ENCODE peak calls at places on chromosome 18, in four cellular contexts. One of them, this sample, is unnamed.

GRCh38 chr18:68418881-68419280 is 296.0 kb downstream of the TMX3 start:
- DNase-seq in spleen: no peak
- DNase-seq in GM06990: no peak
- DNase-seq in brain microvascular endothelial cell: peak
- DNase-seq in this sample: no peak

GRCh38 chr18:25898965-25899364 is 191.4 kb downstream of the SS18 start:
- DNase-seq in GM06990: no peak
- DNase-seq in brain microvascular endothelial cell: no peak
- DNase-seq in spleen: no peak
- DNase-seq in this sample: no peak

GRCh38 chr18:68436485-68436884 is 278.4 kb downstream of the TMX3 start:
- DNase-seq in spleen: no peak
- DNase-seq in GM06990: no peak
- DNase-seq in brain microvascular endothelial cell: peak
- DNase-seq in this sample: no peak

GRCh38 chr18:9109523-9109922 is 7.0 kb downstream of the NDUFV2 start:
- DNase-seq in spleen: no peak
- DNase-seq in GM06990: no peak
- DNase-seq in brain microvascular endothelial cell: no peak
- DNase-seq in this sample: no peak

GRCh38 chr18:50679656-50680055 is 119.8 kb downstream of the MAPK4 start:
- DNase-seq in GM06990: no peak
- DNase-seq in brain microvascular endothelial cell: no peak
- DNase-seq in spleen: peak
- DNase-seq in this sample: no peak

GRCh38 chr18:66792466-66792865 is 188.6 kb upstream of the CDH19 start:
- DNase-seq in brain microvascular endothelial cell: no peak
- DNase-seq in GM06990: no peak
- DNase-seq in spleen: no peak
- DNase-seq in this sample: peak

GRCh38 chr18:42112657-42113420 is 157.8 kb downstream of the PIK3C3 start:
- DNase-seq in spleen: no peak
- DNase-seq in GM06990: no peak
- DNase-seq in brain microvascular endothelial cell: no peak
- DNase-seq in this sample: no peak

GRCh38 chr18:37565985-37566478 is 434 bp upstream of the CELF4 start:
- DNase-seq in brain microvascular endothelial cell: peak
- DNase-seq in spleen: peak
- DNase-seq in GM06990: no peak
- DNase-seq in this sample: no peak

GRCh38 chr18:56124186-56124585 is 514.2 kb downstream of the TXNL1 start:
- DNase-seq in brain microvascular endothelial cell: peak
- DNase-seq in GM06990: no peak
- DNase-seq in spleen: no peak
- DNase-seq in this sample: no peak

GRCh38 chr18:54223568-54224241 is 764 bp downstream of the MBD2 start:
- DNase-seq in brain microvascular endothelial cell: peak
- DNase-seq in spleen: peak
- DNase-seq in GM06990: peak
- DNase-seq in this sample: peak

GRCh38 chr18:45167109-45167551 is 448.1 kb upstream of the SLC14A2 start:
- DNase-seq in GM06990: no peak
- DNase-seq in brain microvascular endothelial cell: peak
- DNase-seq in spleen: no peak
- DNase-seq in this sample: no peak

GRCh38 chr18:424869-425138 is 75.7 kb downstream of the COLEC12 start:
- DNase-seq in spleen: no peak
- DNase-seq in GM06990: no peak
- DNase-seq in brain microvascular endothelial cell: no peak
- DNase-seq in this sample: no peak

GRCh38 chr18:27860701-27861107 is 316.2 kb downstream of the CDH2 start:
- DNase-seq in spleen: no peak
- DNase-seq in GM06990: no peak
- DNase-seq in brain microvascular endothelial cell: peak
- DNase-seq in this sample: no peak

GRCh38 chr18:70333757-70334156 is 44.9 kb downstream of the SOCS6 start:
- DNase-seq in GM06990: no peak
- DNase-seq in brain microvascular endothelial cell: peak
- DNase-seq in spleen: no peak
- DNase-seq in this sample: peak

GRCh38 chr18:50559750-50560680 is at the start of gene MAPK4:
- DNase-seq in spleen: peak
- DNase-seq in GM06990: no peak
- DNase-seq in brain microvascular endothelial cell: no peak
- DNase-seq in this sample: no peak

GRCh38 chr18:77047803-77048419 is 84.7 kb downstream of the MBP start:
- DNase-seq in brain microvascular endothelial cell: no peak
- DNase-seq in GM06990: no peak
- DNase-seq in spleen: no peak
- DNase-seq in this sample: no peak

GRCh38 chr18:49447810-49448745 is 12.4 kb downstream of the DYM start:
- DNase-seq in GM06990: peak
- DNase-seq in brain microvascular endothelial cell: peak
- DNase-seq in spleen: no peak
- DNase-seq in this sample: no peak

GRCh38 chr18:76266226-76266991 is 228.6 kb downstream of the ZNF516 start:
- DNase-seq in GM06990: no peak
- DNase-seq in spleen: no peak
- DNase-seq in brain microvascular endothelial cell: no peak
- DNase-seq in this sample: no peak

GRCh38 chr18:72675394-72675793 is 131.3 kb upstream of the CBLN2 start:
- DNase-seq in spleen: no peak
- DNase-seq in GM06990: no peak
- DNase-seq in brain microvascular endothelial cell: no peak
- DNase-seq in this sample: no peak

GRCh38 chr18:76491436-76491800 is 3.6 kb downstream of the ZNF516 start:
- DNase-seq in spleen: peak
- DNase-seq in brain microvascular endothelial cell: peak
- DNase-seq in GM06990: peak
- DNase-seq in this sample: no peak

GRCh38 chr18:68549257-68549871 is 165.5 kb downstream of the TMX3 start:
- DNase-seq in spleen: no peak
- DNase-seq in brain microvascular endothelial cell: peak
- DNase-seq in GM06990: no peak
- DNase-seq in this sample: no peak

GRCh38 chr18:23058746-23059440 is 76.4 kb upstream of the CABLES1 start:
- DNase-seq in spleen: no peak
- DNase-seq in GM06990: no peak
- DNase-seq in brain microvascular endothelial cell: no peak
- DNase-seq in this sample: no peak

GRCh38 chr18:44232500-44232899 is 448.2 kb upstream of the SETBP1 start:
- DNase-seq in brain microvascular endothelial cell: no peak
- DNase-seq in GM06990: no peak
- DNase-seq in spleen: no peak
- DNase-seq in this sample: no peak

GRCh38 chr18:59623456-59624383 is 73.5 kb downstream of the CCBE1 start:
- DNase-seq in brain microvascular endothelial cell: peak
- DNase-seq in GM06990: no peak
- DNase-seq in spleen: no peak
- DNase-seq in this sample: no peak

GRCh38 chr18:48918156-48918555 is 32.6 kb downstream of the SMAD7 start:
- DNase-seq in spleen: no peak
- DNase-seq in GM06990: peak
- DNase-seq in brain microvascular endothelial cell: no peak
- DNase-seq in this sample: no peak

GRCh38 chr18:54254265-54254758 is 15.0 kb upstream of the POLI start:
- DNase-seq in spleen: no peak
- DNase-seq in GM06990: no peak
- DNase-seq in brain microvascular endothelial cell: peak
- DNase-seq in this sample: no peak

GRCh38 chr18:62245177-62245576 is 58.1 kb downstream of the RELCH start:
- DNase-seq in spleen: peak
- DNase-seq in GM06990: no peak
- DNase-seq in brain microvascular endothelial cell: no peak
- DNase-seq in this sample: no peak

GRCh38 chr18:46155652-46156051 is 51.5 kb downstream of the HAUS1 start:
- DNase-seq in brain microvascular endothelial cell: peak
- DNase-seq in GM06990: no peak
- DNase-seq in spleen: no peak
- DNase-seq in this sample: peak

GRCh38 chr18:46950064-46950656 is 32.8 kb downstream of the KATNAL2 start:
- DNase-seq in spleen: no peak
- DNase-seq in brain microvascular endothelial cell: peak
- DNase-seq in GM06990: no peak
- DNase-seq in this sample: no peak

GRCh38 chr18:8898990-8899389 is 193.6 kb downstream of the MTCL1 start:
- DNase-seq in brain microvascular endothelial cell: no peak
- DNase-seq in GM06990: no peak
- DNase-seq in spleen: no peak
- DNase-seq in this sample: no peak

GRCh38 chr18:23650963-23651927 is 11.5 kb downstream of the ANKRD29 start:
- DNase-seq in spleen: no peak
- DNase-seq in GM06990: no peak
- DNase-seq in brain microvascular endothelial cell: peak
- DNase-seq in this sample: peak

GRCh38 chr18:40926679-40927078 is 1028.4 kb upstream of the PIK3C3 start:
- DNase-seq in GM06990: no peak
- DNase-seq in spleen: no peak
- DNase-seq in brain microvascular endothelial cell: no peak
- DNase-seq in this sample: peak

GRCh38 chr18:9952633-9953416 is 39.0 kb downstream of the VAPA start:
- DNase-seq in GM06990: no peak
- DNase-seq in brain microvascular endothelial cell: peak
- DNase-seq in spleen: no peak
- DNase-seq in this sample: peak

GRCh38 chr18:13614701-13615288 is 111.6 kb downstream of the FAM210A start:
- DNase-seq in spleen: peak
- DNase-seq in GM06990: peak
- DNase-seq in brain microvascular endothelial cell: no peak
- DNase-seq in this sample: no peak

GRCh38 chr18:10329116-10329515 is 125.3 kb upstream of the APCDD1 start:
- DNase-seq in GM06990: no peak
- DNase-seq in brain microvascular endothelial cell: peak
- DNase-seq in spleen: no peak
- DNase-seq in this sample: peak

GRCh38 chr18:54004828-54005227 is 219.6 kb downstream of the MBD2 start:
- DNase-seq in spleen: no peak
- DNase-seq in GM06990: no peak
- DNase-seq in brain microvascular endothelial cell: no peak
- DNase-seq in this sample: no peak

GRCh38 chr18:65955747-65956146 is 204.9 kb downstream of the CDH7 start:
- DNase-seq in brain microvascular endothelial cell: no peak
- DNase-seq in spleen: no peak
- DNase-seq in GM06990: no peak
- DNase-seq in this sample: no peak

GRCh38 chr18:79588636-79589481 is 90.7 kb upstream of the CTDP1 start:
- DNase-seq in GM06990: no peak
- DNase-seq in brain microvascular endothelial cell: peak
- DNase-seq in spleen: peak
- DNase-seq in this sample: no peak
- TF ChIP-seq CTCF in GM06990: no peak
- TF ChIP-seq CTCF in brain microvascular endothelial cell: no peak
- TF ChIP-seq CTCF in spleen: no peak
- TF ChIP-seq CTCF in this sample: no peak

GRCh38 chr18:35040638-35040987 is 600 bp upstream of the MAPRE2 start:
- DNase-seq in brain microvascular endothelial cell: no peak
- DNase-seq in GM06990: no peak
- DNase-seq in spleen: no peak
- DNase-seq in this sample: no peak
- H3K4me3 ChIP-seq in brain microvascular endothelial cell: no peak
- H3K4me3 ChIP-seq in GM06990: peak
- H3K4me3 ChIP-seq in spleen: peak
- H3K4me3 ChIP-seq in this sample: peak

GRCh38 chr18:57970356-57971095 is 73.5 kb upstream of the NEDD4L start:
- DNase-seq in GM06990: no peak
- DNase-seq in spleen: no peak
- DNase-seq in brain microvascular endothelial cell: no peak
- DNase-seq in this sample: no peak
- TF ChIP-seq CTCF in GM06990: peak
- TF ChIP-seq CTCF in spleen: no peak
- TF ChIP-seq CTCF in brain microvascular endothelial cell: peak
- TF ChIP-seq CTCF in this sample: peak

DNA sequence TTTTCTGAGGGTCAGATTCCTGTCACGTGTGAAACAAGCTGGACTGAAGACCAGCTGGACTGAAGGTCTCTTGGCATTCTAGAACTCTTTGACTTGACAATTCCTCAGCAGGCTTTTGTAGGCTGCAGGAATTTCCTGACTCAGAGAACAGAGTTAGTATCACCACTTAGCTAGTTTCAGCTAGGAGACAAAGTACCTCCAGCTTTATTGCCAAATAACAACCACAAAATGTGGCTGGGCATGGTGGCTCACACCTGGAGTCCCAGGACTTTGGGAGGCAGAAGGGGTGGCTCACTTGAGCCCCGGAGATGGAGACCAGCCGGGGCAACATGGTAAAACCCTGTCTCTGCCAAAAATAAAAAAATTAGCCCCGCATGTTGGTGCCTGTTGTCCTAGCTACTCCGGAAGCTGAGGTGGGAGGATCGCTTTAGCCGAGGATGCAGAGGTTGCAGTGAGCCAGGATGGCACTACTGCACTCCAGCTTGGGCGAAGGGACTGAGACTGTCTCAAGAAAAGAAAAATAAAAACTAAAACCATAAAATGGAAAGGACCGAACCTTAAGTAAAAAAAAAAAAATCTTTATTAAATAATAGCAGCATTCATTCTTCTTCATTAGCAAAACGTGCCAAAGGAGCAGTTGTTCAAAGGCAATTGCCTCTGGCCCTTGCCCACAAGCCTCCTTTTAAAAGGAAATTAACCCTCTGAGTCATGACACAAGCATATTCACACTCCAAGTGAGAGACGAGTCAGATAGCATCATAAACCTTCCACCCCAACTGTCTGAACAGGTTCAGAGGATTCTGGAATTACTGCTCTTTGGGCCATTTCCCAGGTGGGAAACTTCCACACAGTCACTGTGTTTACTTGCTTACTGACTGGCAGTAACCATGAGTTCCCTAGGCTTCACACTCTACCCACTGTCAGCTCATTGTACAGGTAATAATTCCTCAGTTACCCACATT is 88.9 kb downstream of the MYL12B start:
- DNase-seq in spleen: no peak
- DNase-seq in brain microvascular endothelial cell: no peak
- DNase-seq in GM06990: no peak
- DNase-seq in this sample: no peak
- H3K4me3 ChIP-seq in spleen: no peak
- H3K4me3 ChIP-seq in brain microvascular endothelial cell: no peak
- H3K4me3 ChIP-seq in GM06990: no peak
- H3K4me3 ChIP-seq in this sample: no peak

GRCh38 chr18:58562999-58563667 is 65.8 kb downstream of the ALPK2 start:
- DNase-seq in GM06990: peak
- DNase-seq in spleen: no peak
- DNase-seq in brain microvascular endothelial cell: no peak
- DNase-seq in this sample: no peak
- TF ChIP-seq CTCF in GM06990: peak
- TF ChIP-seq CTCF in spleen: no peak
- TF ChIP-seq CTCF in brain microvascular endothelial cell: no peak
- TF ChIP-seq CTCF in this sample: no peak

GRCh38 chr18:64416990-64417389 is 268.1 kb upstream of the LINC00305 start:
- DNase-seq in spleen: no peak
- DNase-seq in brain microvascular endothelial cell: no peak
- DNase-seq in GM06990: no peak
- DNase-seq in this sample: no peak
- H3K4me3 ChIP-seq in spleen: no peak
- H3K4me3 ChIP-seq in brain microvascular endothelial cell: no peak
- H3K4me3 ChIP-seq in GM06990: no peak
- H3K4me3 ChIP-seq in this sample: no peak

GRCh38 chr18:74242451-74243096 is 49.2 kb downstream of the CYB5A start:
- DNase-seq in GM06990: no peak
- DNase-seq in spleen: no peak
- DNase-seq in brain microvascular endothelial cell: no peak
- DNase-seq in this sample: no peak
- TF ChIP-seq CTCF in GM06990: no peak
- TF ChIP-seq CTCF in spleen: no peak
- TF ChIP-seq CTCF in brain microvascular endothelial cell: no peak
- TF ChIP-seq CTCF in this sample: no peak

GRCh38 chr18:29892960-29893558 is 1149.5 kb downstream of the DSC3 start:
- DNase-seq in spleen: no peak
- DNase-seq in GM06990: no peak
- DNase-seq in brain microvascular endothelial cell: no peak
- DNase-seq in this sample: no peak
- H3K4me3 ChIP-seq in spleen: no peak
- H3K4me3 ChIP-seq in GM06990: no peak
- H3K4me3 ChIP-seq in brain microvascular endothelial cell: no peak
- H3K4me3 ChIP-seq in this sample: no peak

This sample was measured in retinal pigment epithelial cell.